ENCODE peak calls at places on chromosome 3, in eight cellular contexts. O is GM12878, B is stomach, S is ovary, K is K562, R is A549, W is H1, I is transverse colon. Q is an unnamed sample. For H3K4me1, the result is how much of the 10 kb centered on the place peaks cover.

GRCh38 chr3:46314517-46314916 is 39.4 kb upstream of the CCR2 start:
- DNase-seq in O (no peak), B (no peak), S (no peak), K (no peak), R (no peak), W (no peak), I (no peak), Q (no peak)

GRCh38 chr3:149007567-149008257 is 16.4 kb downstream of the GYG1 start:
- DNase-seq in O (no peak), B (no peak), S (no peak), K (no peak), R (no peak), W (no peak), I (no peak), Q (no peak)

GRCh38 chr3:141020139-141020940 is 30.8 kb upstream of the SPSB4 start:
- DNase-seq in O (no peak), B (no peak), S (no peak), K (no peak), R (no peak), W (no peak), I (no peak), Q (no peak)

GRCh38 chr3:13822042-13822441 is 57.8 kb downstream of the WNT7A start:
- DNase-seq in O (no peak), B (no peak), S (no peak), K (no peak), R (no peak), W (no peak), I (no peak), Q (no peak)

GRCh38 chr3:111541911-111542483 is at the start of gene CD96:
- DNase-seq in O (no peak), B (peak), S (no peak), K (no peak), R (no peak), W (no peak), I (peak), Q (peak)

GRCh38 chr3:21531909-21532308 is 219.1 kb downstream of the ZNF385D start:
- DNase-seq in O (no peak), B (no peak), S (no peak), K (no peak), R (no peak), W (no peak), I (no peak), Q (no peak)

GRCh38 chr3:75001330-75001729 is 386.9 kb upstream of the CNTN3 start:
- DNase-seq in O (no peak), B (no peak), S (no peak), K (no peak), R (peak), W (no peak), I (no peak), Q (no peak)

GRCh38 chr3:108125550-108126071 is 34.8 kb upstream of the CD47 start:
- DNase-seq in O (peak), B (no peak), S (no peak), K (peak), R (no peak), W (no peak), I (peak), Q (no peak)

DNA sequence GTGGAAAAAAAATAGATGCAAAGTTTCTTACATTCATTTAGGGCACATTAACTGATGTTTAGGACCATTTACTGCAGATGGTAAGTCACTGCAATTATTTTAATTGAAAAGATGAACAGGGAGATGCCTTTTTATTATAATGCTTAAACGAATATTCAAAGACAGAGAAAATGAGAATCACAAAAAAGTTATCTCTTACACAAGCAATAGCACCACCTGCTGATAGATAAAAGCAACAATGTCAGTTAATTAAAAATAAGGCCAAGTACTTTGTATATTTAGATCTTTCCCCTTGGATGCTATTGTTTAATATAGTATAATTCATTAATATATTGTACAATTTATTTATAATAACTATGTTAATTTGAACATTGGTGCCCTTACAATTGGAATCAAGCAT is 55.9 kb downstream of the IFT80 start:
- DNase-seq in O (no peak), B (no peak), S (no peak), K (peak), R (peak), W (no peak), I (no peak), Q (no peak)
- H3K4me3 ChIP-seq in O (no peak), B (no peak), S (no peak), K (no peak), R (no peak), W (no peak), I (no peak), Q (no peak)

GRCh38 chr3:134615743-134616142 is 35.1 kb downstream of the KY start:
- DNase-seq in O (no peak), B (no peak), S (no peak), K (no peak), R (no peak), W (peak), I (no peak), Q (no peak)
- TF ChIP-seq EP300 in O (no peak), B (no peak), S (no peak), K (no peak), R (no peak), W (no peak), I (no peak), Q (no peak)

DNA sequence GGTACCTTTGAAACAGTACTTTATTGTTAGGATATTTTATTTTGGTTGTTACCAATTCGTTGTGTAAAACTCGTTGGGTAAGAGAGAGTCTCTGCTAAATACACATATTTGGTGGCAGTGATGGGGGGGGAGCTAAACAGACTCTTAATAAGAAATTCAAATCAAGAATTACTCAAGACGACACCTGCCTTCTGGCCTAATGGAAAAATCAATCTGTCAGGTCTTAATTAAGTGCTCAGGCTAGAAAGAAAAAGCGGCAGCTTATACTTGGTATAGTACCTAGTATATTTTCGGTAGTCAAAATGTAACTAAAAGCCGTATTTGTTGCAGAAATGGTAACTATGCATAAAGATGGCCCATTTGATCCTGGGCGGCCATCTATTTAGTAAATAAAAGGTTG is 18.2 kb downstream of the FOXP1 start:
- DNase-seq in O (no peak), B (no peak), S (no peak), K (no peak), R (no peak), W (no peak), I (no peak), Q (no peak)
- H3K4me1 ChIP-seq in O (under half), B (under half), S (under half), K (under half), R (under half), W (under half), I (under half), Q (under half)

GRCh38 chr3:48273594-48274211 is 32.8 kb downstream of the ZNF589 start:
- DNase-seq in O (peak), B (peak), S (peak), K (peak), R (peak), W (peak), I (peak), Q (peak)
- H3K4me3 ChIP-seq in O (no peak), B (no peak), S (no peak), K (no peak), R (no peak), W (no peak), I (no peak), Q (no peak)

DNA sequence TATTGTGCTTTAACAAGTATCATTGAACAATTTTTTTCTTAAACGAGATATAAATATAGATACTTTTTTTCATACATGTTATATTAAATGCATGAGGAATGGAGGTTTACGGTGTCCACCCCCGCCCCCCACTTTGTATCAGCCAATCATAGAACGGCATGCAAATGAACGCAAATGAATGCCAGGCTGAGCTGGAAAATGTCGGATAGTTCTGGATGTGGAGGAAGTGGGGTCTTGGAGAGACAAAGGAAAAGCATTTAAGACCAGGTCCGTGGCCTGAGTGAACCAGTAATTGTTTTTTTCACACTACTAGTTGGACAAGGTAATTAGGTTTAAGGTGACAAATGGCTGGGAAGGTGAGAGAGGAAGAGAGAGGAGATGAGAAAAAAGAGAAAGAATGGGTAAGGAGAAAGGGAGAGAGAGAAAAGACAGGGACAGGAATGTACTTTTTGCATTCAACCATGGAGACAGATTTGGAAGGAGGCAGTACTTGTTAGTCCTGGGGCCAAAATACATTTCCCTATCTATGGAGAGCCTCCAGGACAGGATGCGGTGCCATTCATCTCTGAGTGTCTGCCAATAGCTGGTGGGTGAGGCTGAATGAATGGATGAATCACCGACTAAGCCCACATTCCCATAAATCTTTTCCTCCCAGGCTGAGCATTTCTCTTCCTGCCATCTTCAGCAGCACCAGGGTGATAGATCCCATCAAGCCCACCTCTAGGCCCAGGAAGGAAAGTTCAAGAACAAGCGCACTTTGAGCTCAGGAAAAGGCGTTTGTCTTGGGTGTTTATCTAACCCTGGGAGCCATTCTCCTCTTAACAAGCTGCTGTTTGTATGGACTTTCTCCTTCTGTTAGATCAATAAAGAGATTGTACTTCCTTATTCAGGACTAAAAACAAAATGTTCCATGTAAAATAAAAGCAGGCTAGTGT is 1.4 kb upstream of the RAD18 start:
- DNase-seq in O (no peak), B (peak), S (no peak), K (no peak), R (peak), W (no peak), I (peak), Q (no peak)
- TF ChIP-seq EP300 in O (no peak), B (no peak), S (no peak), K (no peak), R (no peak), W (no peak), I (peak), Q (no peak)

DNA sequence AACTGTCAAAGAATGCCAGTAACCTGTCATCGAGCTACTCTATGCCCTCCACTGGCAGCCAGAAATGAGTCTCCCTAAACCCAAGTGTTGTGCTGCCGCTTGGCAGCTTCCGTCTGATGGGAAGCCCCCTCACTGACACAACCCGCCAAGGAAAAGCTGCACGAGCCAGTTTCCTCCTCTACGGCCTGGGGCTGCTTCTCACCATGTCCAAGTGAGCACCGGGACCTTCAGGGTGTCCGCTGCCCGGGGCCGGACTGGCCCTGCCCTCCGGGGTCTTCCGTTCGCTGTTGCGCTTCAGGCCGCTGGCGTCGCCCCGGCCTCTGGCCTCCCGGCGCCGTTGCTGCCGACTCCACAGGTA is 486 bp downstream of the TOMM70 start:
- DNase-seq in O (no peak), B (no peak), S (no peak), K (no peak), R (peak), W (peak), I (no peak), Q (no peak)
- H3K4me1 ChIP-seq in O (under half), B (under half), S (under half), K (under half), R (under half), W (under half), I (under half), Q (under half)

DNA sequence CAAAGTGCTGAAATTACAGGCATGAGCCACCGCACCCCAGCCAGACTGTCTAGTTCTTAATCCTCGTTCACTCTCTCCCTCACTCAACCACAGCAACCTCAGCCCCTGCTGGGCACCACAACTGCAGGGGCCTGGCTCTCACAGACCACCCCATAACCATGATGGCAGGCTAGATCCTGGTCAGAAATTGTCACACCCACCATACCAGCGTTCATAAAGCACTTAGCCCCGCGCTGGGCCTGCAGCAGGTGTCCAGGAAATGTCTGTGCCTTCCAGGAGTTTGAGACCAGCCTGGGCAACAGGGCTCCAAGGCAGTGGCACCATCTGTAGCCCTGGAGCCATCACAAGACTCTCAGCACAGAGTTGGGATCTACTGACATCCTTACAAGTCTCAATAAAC is 1.9 kb downstream of the SHISA5 start:
- DNase-seq in O (no peak), B (no peak), S (no peak), K (no peak), R (no peak), W (no peak), I (no peak), Q (no peak)
- H3K4me3 ChIP-seq in O (no peak), B (no peak), S (no peak), K (no peak), R (no peak), W (no peak), I (no peak), Q (no peak)

GRCh38 chr3:93992211-93992610 is 12.3 kb downstream of the ARL13B start:
- DNase-seq in O (no peak), B (no peak), S (no peak), K (no peak), R (no peak), W (no peak), I (no peak), Q (no peak)

GRCh38 chr3:93991286-93992030 is 11.5 kb downstream of the ARL13B start:
- DNase-seq in O (no peak), B (no peak), S (no peak), K (no peak), R (no peak), W (no peak), I (no peak), Q (no peak)

GRCh38 chr3:93989241-93989640 is 9.3 kb downstream of the ARL13B start:
- DNase-seq in O (no peak), B (no peak), S (no peak), K (no peak), R (no peak), W (no peak), I (no peak), Q (no peak)

GRCh38 chr3:93988764-93989163 is 8.8 kb downstream of the ARL13B start:
- DNase-seq in O (no peak), B (no peak), S (no peak), K (no peak), R (no peak), W (no peak), I (no peak), Q (no peak)

DNA sequence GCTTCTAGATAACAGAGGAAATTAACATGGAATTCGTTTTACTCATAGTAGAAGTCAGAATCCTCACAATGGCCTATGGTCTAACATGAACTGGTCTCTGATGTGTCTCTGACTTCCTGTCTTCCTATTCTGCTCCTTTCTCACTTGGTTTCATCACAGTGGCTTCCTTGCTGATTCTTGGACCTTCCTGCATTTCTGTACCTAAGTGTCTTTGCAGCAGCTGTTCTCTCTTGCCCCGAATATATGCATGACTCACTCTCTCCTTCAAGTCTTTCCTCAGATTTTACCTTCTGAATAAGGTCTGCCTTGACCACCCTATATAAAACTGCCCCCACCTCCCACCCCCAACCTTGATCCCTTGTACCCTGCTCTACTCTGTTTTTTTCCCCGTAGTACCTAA is 14.1 kb downstream of the ARL13B start:
- DNase-seq in O (no peak), B (no peak), S (no peak), K (no peak), R (no peak), W (no peak), I (no peak), Q (no peak)
- TF ChIP-seq EP300 in O (no peak), B (no peak), S (no peak), K (no peak), R (no peak), W (no peak), I (no peak), Q (no peak)

DNA sequence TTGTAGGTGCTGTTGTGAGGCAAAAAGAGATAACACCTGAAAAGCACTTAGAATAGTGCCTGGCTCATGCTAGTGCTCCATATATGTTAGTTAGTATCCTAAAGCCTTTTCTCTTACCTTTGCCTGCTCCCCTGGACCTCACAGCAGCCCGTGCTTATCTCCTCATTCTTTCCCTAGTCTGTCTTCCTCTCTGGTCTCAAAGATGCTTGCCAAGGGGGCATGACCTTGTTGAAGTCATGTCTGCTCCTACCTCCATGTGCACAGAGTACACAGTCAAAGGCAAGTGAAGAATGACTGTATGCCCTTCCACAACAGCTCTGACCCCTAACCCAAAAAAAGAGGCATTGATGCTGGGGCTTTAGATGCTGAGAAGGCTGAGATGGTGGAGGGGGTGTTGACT is 722 bp upstream of the CYP8B1 start:
- DNase-seq in O (no peak), B (no peak), S (no peak), K (no peak), R (no peak), W (no peak), I (no peak), Q (no peak)
- H3K4me1 ChIP-seq in O (under half), B (under half), S (under half), K (under half), R (under half), W (under half), I (under half), Q (under half)